ENCODE peak calls at places on chromosomes 6 and 20, in nine cellular contexts. G is astrocyte of the spinal cord, I is NCI-H1092 treated with DMSO at 0.1 percent for 48 hours, P is H7, U is amygdala, H is HuH-7.5, F is hypothalamus, N is anterior cingulate cortex, C is midbrain. S is an unnamed sample.
A peak's percentile ranks its signal among the peaks of the same experiment; 100 is the strongest.

GRCh38 chr20:572752-573151 is 29.2 kb upstream of the CSNK2A1 start:
- DNase-seq in H (no peak), N (no peak), C (no peak), P (no peak), U (no peak), G (no peak), I (no peak), F (no peak), S (no peak)

GRCh38 chr20:31709939-31710338 is 12.7 kb downstream of the BCL2L1 start:
- DNase-seq in P (no peak), I (no peak), C (no peak), U (no peak), H (no peak), F (no peak), N (no peak), G (no peak), S (no peak)

GRCh38 chr6:52284131-52284459 is 447 bp downstream of the MCM3 start:
- DNase-seq in U (no peak), H (no peak), P (peak; percentile 72), C (no peak), G (no peak), N (no peak), I (peak; percentile 26), F (no peak), S (no peak)

GRCh38 chr6:113969888-113970807 is 800 bp downstream of the HDAC2 start:
- DNase-seq in U (peak; percentile 49), H (no peak), N (peak; percentile 51), F (peak; percentile 37), I (peak; percentile 39), C (peak; percentile 51), P (peak; percentile 75), G (peak; percentile 51), S (peak; percentile 61)

GRCh38 chr20:39623584-39624234 is 661.6 kb downstream of the DHX35 start:
- DNase-seq in F (no peak), H (no peak), P (no peak), C (no peak), N (no peak), I (no peak), U (no peak), G (peak; percentile 58), S (no peak)

GRCh38 chr20:57609842-57610167 is 10.4 kb downstream of the ZBP1 start:
- DNase-seq in P (peak; percentile 75), F (no peak), G (no peak), C (no peak), H (no peak), U (no peak), N (no peak), I (no peak), S (no peak)

GRCh38 chr6:139390447-139390846 is 16.0 kb upstream of the CITED2 start:
- DNase-seq in N (no peak), C (no peak), F (no peak), H (no peak), U (no peak), I (no peak), P (no peak), G (no peak), S (no peak)

GRCh38 chr20:8144282-8145245 is 12.5 kb downstream of the PLCB1 start:
- DNase-seq in C (no peak), N (no peak), U (no peak), P (no peak), G (peak; percentile 93), I (no peak), H (peak; percentile 68), F (no peak), S (no peak)

GRCh38 chr20:62485062-62485700 is 9.4 kb upstream of the GATA5 start:
- DNase-seq in P (peak; percentile 77), F (no peak), G (no peak), C (no peak), N (no peak), I (no peak), H (no peak), U (no peak), S (no peak)

GRCh38 chr6:140846518-140847277 is 1286.0 kb upstream of the GJE1 start:
- DNase-seq in I (no peak), G (peak; percentile 60), P (no peak), H (no peak), N (no peak), F (no peak), U (no peak), C (no peak), S (no peak)

GRCh38 chr20:45061244-45061643 is 39.7 kb downstream of the KCNS1 start:
- DNase-seq in I (no peak), G (peak; percentile 75), U (no peak), F (no peak), P (no peak), N (no peak), C (no peak), H (no peak), S (no peak)

GRCh38 chr6:73393278-73393677 is 1.4 kb upstream of the DDX43 start:
- DNase-seq in I (no peak), N (no peak), F (no peak), C (no peak), U (no peak), H (no peak), P (no peak), G (peak; percentile 8), S (no peak)

GRCh38 chr20:8579060-8579459 is 447.0 kb downstream of the PLCB1 start:
- DNase-seq in C (no peak), U (no peak), H (no peak), N (no peak), F (no peak), P (no peak), I (no peak), G (no peak), S (no peak)

GRCh38 chr6:27078734-27079357 is 168.7 kb upstream of the PRSS16 start:
- DNase-seq in U (peak; percentile 34), F (no peak), C (peak; percentile 76), P (peak; percentile 21), I (peak; percentile 64), G (peak; percentile 67), N (peak; percentile 33), H (no peak), S (peak; percentile 32)

GRCh38 chr6:137763436-137763835 is 103.6 kb upstream of the TNFAIP3 start:
- DNase-seq in H (no peak), F (no peak), N (no peak), I (no peak), U (no peak), G (no peak), P (no peak), C (no peak), S (no peak)

GRCh38 chr20:32651537-32651936 is 22.2 kb downstream of the C20orf203 start:
- DNase-seq in F (no peak), H (no peak), P (peak; percentile 42), I (no peak), G (no peak), N (no peak), C (no peak), U (no peak), S (no peak)

GRCh38 chr6:14818422-14818884 is 427.4 kb upstream of the JARID2 start:
- DNase-seq in I (no peak), C (no peak), N (no peak), H (no peak), G (no peak), P (no peak), U (no peak), F (no peak), S (no peak)

GRCh38 chr6:155311076-155311475 is 3.2 kb downstream of the TFB1M start:
- DNase-seq in U (no peak), C (no peak), I (peak; percentile 10), N (no peak), F (no peak), P (no peak), G (no peak), H (no peak), S (no peak)

GRCh38 chr6:164286021-164286420 is 871.5 kb downstream of the QKI start:
- DNase-seq in N (no peak), C (no peak), G (peak; percentile 40), U (no peak), F (no peak), H (no peak), I (peak; percentile 84), P (no peak), S (no peak)

GRCh38 chr20:44166477-44166876 is 20.5 kb downstream of the JPH2 start:
- DNase-seq in U (no peak), H (no peak), I (no peak), N (no peak), P (no peak), F (no peak), C (no peak), G (peak; percentile 37), S (no peak)

GRCh38 chr20:63204362-63204761 is 11.6 kb downstream of the YTHDF1 start:
- DNase-seq in N (no peak), C (no peak), G (no peak), U (no peak), I (no peak), P (no peak), H (no peak), F (no peak), S (no peak)